ENCODE peak calls at places on chromosomes 7 and 10, in ten cellular contexts. One of them, this sample, is unnamed.

GRCh38 chr7:107501593-107501992 is 31.7 kb downstream of the GPR22 start:
- DNase-seq in CD8-positive, alpha-beta memory T cell: no peak
- DNase-seq in IMR-90: peak
- DNase-seq in neuronal stem cell: no peak
- DNase-seq in heart left ventricle: no peak
- DNase-seq in CD4-positive, alpha-beta T cell: no peak
- DNase-seq in A549: peak
- DNase-seq in dorsolateral prefrontal cortex: no peak
- DNase-seq in CD8-positive, alpha-beta T cell: no peak
- DNase-seq in brain microvascular endothelial cell: peak
- DNase-seq in this sample: no peak

GRCh38 chr7:148589640-148590039 is 926 bp upstream of the C7orf33 start:
- DNase-seq in CD8-positive, alpha-beta memory T cell: no peak
- DNase-seq in IMR-90: no peak
- DNase-seq in neuronal stem cell: no peak
- DNase-seq in heart left ventricle: no peak
- DNase-seq in CD4-positive, alpha-beta T cell: no peak
- DNase-seq in A549: no peak
- DNase-seq in dorsolateral prefrontal cortex: no peak
- DNase-seq in CD8-positive, alpha-beta T cell: no peak
- DNase-seq in brain microvascular endothelial cell: no peak
- DNase-seq in this sample: no peak

GRCh38 chr10:112004075-112004474 is 179.5 kb downstream of the GPAM start:
- DNase-seq in CD8-positive, alpha-beta memory T cell: no peak
- DNase-seq in IMR-90: no peak
- DNase-seq in neuronal stem cell: no peak
- DNase-seq in heart left ventricle: no peak
- DNase-seq in CD4-positive, alpha-beta T cell: no peak
- DNase-seq in A549: no peak
- DNase-seq in dorsolateral prefrontal cortex: no peak
- DNase-seq in CD8-positive, alpha-beta T cell: no peak
- DNase-seq in brain microvascular endothelial cell: no peak
- DNase-seq in this sample: no peak

GRCh38 chr10:117094856-117095255 is 43.2 kb downstream of the VAX1 start:
- DNase-seq in CD8-positive, alpha-beta memory T cell: no peak
- DNase-seq in IMR-90: no peak
- DNase-seq in neuronal stem cell: peak
- DNase-seq in heart left ventricle: no peak
- DNase-seq in CD4-positive, alpha-beta T cell: no peak
- DNase-seq in A549: no peak
- DNase-seq in dorsolateral prefrontal cortex: no peak
- DNase-seq in CD8-positive, alpha-beta T cell: no peak
- DNase-seq in brain microvascular endothelial cell: no peak
- DNase-seq in this sample: peak

GRCh38 chr7:76267107-76267834 is 35.2 kb upstream of the HSPB1 start:
- DNase-seq in CD8-positive, alpha-beta memory T cell: no peak
- DNase-seq in IMR-90: no peak
- DNase-seq in neuronal stem cell: no peak
- DNase-seq in heart left ventricle: no peak
- DNase-seq in CD4-positive, alpha-beta T cell: no peak
- DNase-seq in A549: no peak
- DNase-seq in dorsolateral prefrontal cortex: no peak
- DNase-seq in CD8-positive, alpha-beta T cell: no peak
- DNase-seq in brain microvascular endothelial cell: no peak
- DNase-seq in this sample: no peak

GRCh38 chr10:103695584-103696005 is 159.8 kb downstream of the SH3PXD2A start:
- DNase-seq in CD8-positive, alpha-beta memory T cell: no peak
- DNase-seq in IMR-90: no peak
- DNase-seq in neuronal stem cell: no peak
- DNase-seq in heart left ventricle: no peak
- DNase-seq in CD4-positive, alpha-beta T cell: no peak
- DNase-seq in A549: no peak
- DNase-seq in dorsolateral prefrontal cortex: no peak
- DNase-seq in CD8-positive, alpha-beta T cell: no peak
- DNase-seq in brain microvascular endothelial cell: peak
- DNase-seq in this sample: no peak

GRCh38 chr10:61844116-61844515 is 57.4 kb upstream of the ARID5B start:
- DNase-seq in CD8-positive, alpha-beta memory T cell: no peak
- DNase-seq in IMR-90: no peak
- DNase-seq in neuronal stem cell: no peak
- DNase-seq in heart left ventricle: no peak
- DNase-seq in CD4-positive, alpha-beta T cell: no peak
- DNase-seq in A549: no peak
- DNase-seq in dorsolateral prefrontal cortex: no peak
- DNase-seq in CD8-positive, alpha-beta T cell: no peak
- DNase-seq in brain microvascular endothelial cell: no peak
- DNase-seq in this sample: no peak

GRCh38 chr10:111646021-111646420 is 537.5 kb downstream of the GPAM start:
- DNase-seq in CD8-positive, alpha-beta memory T cell: no peak
- DNase-seq in IMR-90: no peak
- DNase-seq in neuronal stem cell: no peak
- DNase-seq in heart left ventricle: no peak
- DNase-seq in CD4-positive, alpha-beta T cell: no peak
- DNase-seq in A549: no peak
- DNase-seq in dorsolateral prefrontal cortex: no peak
- DNase-seq in CD8-positive, alpha-beta T cell: no peak
- DNase-seq in brain microvascular endothelial cell: no peak
- DNase-seq in this sample: no peak

GRCh38 chr7:651032-651728 is 75.3 kb upstream of the DNAAF5 start:
- DNase-seq in CD8-positive, alpha-beta memory T cell: peak
- DNase-seq in IMR-90: no peak
- DNase-seq in neuronal stem cell: no peak
- DNase-seq in heart left ventricle: peak
- DNase-seq in CD4-positive, alpha-beta T cell: no peak
- DNase-seq in A549: no peak
- DNase-seq in dorsolateral prefrontal cortex: no peak
- DNase-seq in CD8-positive, alpha-beta T cell: no peak
- DNase-seq in brain microvascular endothelial cell: no peak
- DNase-seq in this sample: no peak

GRCh38 chr7:86914468-86915054 is 144.9 kb downstream of the ELAPOR2 start:
- DNase-seq in CD8-positive, alpha-beta memory T cell: no peak
- DNase-seq in IMR-90: peak
- DNase-seq in neuronal stem cell: no peak
- DNase-seq in heart left ventricle: no peak
- DNase-seq in CD4-positive, alpha-beta T cell: no peak
- DNase-seq in A549: no peak
- DNase-seq in dorsolateral prefrontal cortex: no peak
- DNase-seq in CD8-positive, alpha-beta T cell: no peak
- DNase-seq in brain microvascular endothelial cell: no peak
- DNase-seq in this sample: no peak

GRCh38 chr10:9024210-9024609 is 969.7 kb downstream of the GATA3 start:
- DNase-seq in CD8-positive, alpha-beta memory T cell: no peak
- DNase-seq in IMR-90: no peak
- DNase-seq in neuronal stem cell: no peak
- DNase-seq in heart left ventricle: no peak
- DNase-seq in CD4-positive, alpha-beta T cell: no peak
- DNase-seq in A549: no peak
- DNase-seq in dorsolateral prefrontal cortex: no peak
- DNase-seq in CD8-positive, alpha-beta T cell: no peak
- DNase-seq in brain microvascular endothelial cell: no peak
- DNase-seq in this sample: no peak

GRCh38 chr7:141874787-141875186 is 33.5 kb upstream of the PRSS37 start:
- DNase-seq in CD8-positive, alpha-beta memory T cell: no peak
- DNase-seq in IMR-90: no peak
- DNase-seq in neuronal stem cell: no peak
- DNase-seq in heart left ventricle: no peak
- DNase-seq in CD4-positive, alpha-beta T cell: no peak
- DNase-seq in A549: no peak
- DNase-seq in dorsolateral prefrontal cortex: no peak
- DNase-seq in CD8-positive, alpha-beta T cell: no peak
- DNase-seq in brain microvascular endothelial cell: no peak
- DNase-seq in this sample: no peak

GRCh38 chr7:143375298-143376034 is 5.7 kb upstream of the ZYX start:
- DNase-seq in CD8-positive, alpha-beta memory T cell: peak
- DNase-seq in IMR-90: no peak
- DNase-seq in neuronal stem cell: no peak
- DNase-seq in heart left ventricle: peak
- DNase-seq in CD4-positive, alpha-beta T cell: peak
- DNase-seq in A549: no peak
- DNase-seq in dorsolateral prefrontal cortex: peak
- DNase-seq in CD8-positive, alpha-beta T cell: peak
- DNase-seq in brain microvascular endothelial cell: no peak
- DNase-seq in this sample: no peak

GRCh38 chr7:96354881-96355280 is 33.0 kb upstream of the SLC25A13 start:
- DNase-seq in CD8-positive, alpha-beta memory T cell: no peak
- DNase-seq in IMR-90: no peak
- DNase-seq in neuronal stem cell: no peak
- DNase-seq in heart left ventricle: no peak
- DNase-seq in CD4-positive, alpha-beta T cell: no peak
- DNase-seq in A549: no peak
- DNase-seq in dorsolateral prefrontal cortex: no peak
- DNase-seq in CD8-positive, alpha-beta T cell: no peak
- DNase-seq in brain microvascular endothelial cell: no peak
- DNase-seq in this sample: no peak

GRCh38 chr7:116598846-116599245 is 73.2 kb upstream of the MET start:
- DNase-seq in CD8-positive, alpha-beta memory T cell: no peak
- DNase-seq in IMR-90: no peak
- DNase-seq in neuronal stem cell: no peak
- DNase-seq in heart left ventricle: no peak
- DNase-seq in CD4-positive, alpha-beta T cell: no peak
- DNase-seq in A549: no peak
- DNase-seq in dorsolateral prefrontal cortex: no peak
- DNase-seq in CD8-positive, alpha-beta T cell: no peak
- DNase-seq in brain microvascular endothelial cell: no peak
- DNase-seq in this sample: no peak

GRCh38 chr10:70745555-70745954 is 39.6 kb downstream of the TBATA start:
- DNase-seq in CD8-positive, alpha-beta memory T cell: no peak
- DNase-seq in IMR-90: no peak
- DNase-seq in neuronal stem cell: no peak
- DNase-seq in heart left ventricle: no peak
- DNase-seq in CD4-positive, alpha-beta T cell: no peak
- DNase-seq in A549: no peak
- DNase-seq in dorsolateral prefrontal cortex: no peak
- DNase-seq in CD8-positive, alpha-beta T cell: no peak
- DNase-seq in brain microvascular endothelial cell: no peak
- DNase-seq in this sample: no peak

GRCh38 chr7:149459201-149459539 is 1.7 kb downstream of the ZNF777 start:
- DNase-seq in CD8-positive, alpha-beta memory T cell: no peak
- DNase-seq in IMR-90: no peak
- DNase-seq in neuronal stem cell: no peak
- DNase-seq in heart left ventricle: no peak
- DNase-seq in CD4-positive, alpha-beta T cell: no peak
- DNase-seq in A549: peak
- DNase-seq in dorsolateral prefrontal cortex: no peak
- DNase-seq in CD8-positive, alpha-beta T cell: no peak
- DNase-seq in brain microvascular endothelial cell: no peak
- DNase-seq in this sample: no peak

GRCh38 chr10:54124209-54124890 is 676.7 kb downstream of the PCDH15 start:
- DNase-seq in CD8-positive, alpha-beta memory T cell: no peak
- DNase-seq in IMR-90: no peak
- DNase-seq in neuronal stem cell: no peak
- DNase-seq in heart left ventricle: no peak
- DNase-seq in CD4-positive, alpha-beta T cell: no peak
- DNase-seq in A549: no peak
- DNase-seq in dorsolateral prefrontal cortex: no peak
- DNase-seq in CD8-positive, alpha-beta T cell: no peak
- DNase-seq in brain microvascular endothelial cell: no peak
- DNase-seq in this sample: no peak
- H3K27ac ChIP-seq in CD8-positive, alpha-beta memory T cell: no peak
- H3K27ac ChIP-seq in IMR-90: no peak
- H3K27ac ChIP-seq in neuronal stem cell: no peak
- H3K27ac ChIP-seq in heart left ventricle: no peak
- H3K27ac ChIP-seq in CD4-positive, alpha-beta T cell: no peak
- H3K27ac ChIP-seq in A549: no peak
- H3K27ac ChIP-seq in dorsolateral prefrontal cortex: no peak
- H3K27ac ChIP-seq in CD8-positive, alpha-beta T cell: no peak
- H3K27ac ChIP-seq in brain microvascular endothelial cell: no peak
- H3K27ac ChIP-seq in this sample: no peak

DNA sequence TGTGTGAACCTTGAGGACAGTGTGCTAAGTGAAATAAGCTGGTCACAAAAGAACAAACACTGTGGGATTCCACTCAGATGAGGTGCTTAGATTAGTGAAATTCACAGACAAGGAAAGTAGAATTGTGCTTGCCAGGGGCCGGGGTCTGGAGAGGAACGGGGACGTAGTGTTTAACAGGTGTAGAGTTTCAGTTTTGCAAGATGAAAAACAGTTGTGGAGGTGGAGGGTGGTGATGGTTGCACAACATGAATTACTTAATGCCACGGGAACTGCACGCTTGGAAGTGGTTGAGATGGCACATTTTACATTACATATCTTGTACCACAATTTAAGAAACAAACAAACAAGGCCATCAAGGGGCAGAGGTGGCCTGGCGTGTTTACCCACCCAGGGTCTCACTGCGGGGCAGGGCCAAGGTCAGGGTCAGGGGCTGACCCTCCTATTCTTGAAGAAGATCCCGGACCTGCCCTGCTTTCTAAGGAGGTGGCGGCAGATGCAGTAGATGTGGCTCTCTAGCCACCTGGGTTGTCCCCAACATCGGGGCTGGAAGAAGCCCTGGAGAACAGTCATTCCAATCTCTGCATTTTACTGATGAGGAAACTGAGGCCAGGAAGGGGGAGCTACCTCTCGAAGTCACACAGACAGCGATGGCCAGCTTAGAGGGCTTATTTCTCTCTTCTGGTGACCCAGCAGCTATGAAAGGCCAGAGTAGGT is 91.5 kb upstream of the LRRC4 start:
- DNase-seq in CD8-positive, alpha-beta memory T cell: no peak
- DNase-seq in IMR-90: no peak
- DNase-seq in neuronal stem cell: no peak
- DNase-seq in heart left ventricle: no peak
- DNase-seq in CD4-positive, alpha-beta T cell: no peak
- DNase-seq in A549: no peak
- DNase-seq in dorsolateral prefrontal cortex: no peak
- DNase-seq in CD8-positive, alpha-beta T cell: no peak
- DNase-seq in brain microvascular endothelial cell: no peak
- DNase-seq in this sample: no peak
- H3K27ac ChIP-seq in CD8-positive, alpha-beta memory T cell: no peak
- H3K27ac ChIP-seq in IMR-90: no peak
- H3K27ac ChIP-seq in neuronal stem cell: peak
- H3K27ac ChIP-seq in heart left ventricle: no peak
- H3K27ac ChIP-seq in CD4-positive, alpha-beta T cell: no peak
- H3K27ac ChIP-seq in A549: no peak
- H3K27ac ChIP-seq in dorsolateral prefrontal cortex: no peak
- H3K27ac ChIP-seq in CD8-positive, alpha-beta T cell: no peak
- H3K27ac ChIP-seq in brain microvascular endothelial cell: no peak
- H3K27ac ChIP-seq in this sample: no peak

DNA sequence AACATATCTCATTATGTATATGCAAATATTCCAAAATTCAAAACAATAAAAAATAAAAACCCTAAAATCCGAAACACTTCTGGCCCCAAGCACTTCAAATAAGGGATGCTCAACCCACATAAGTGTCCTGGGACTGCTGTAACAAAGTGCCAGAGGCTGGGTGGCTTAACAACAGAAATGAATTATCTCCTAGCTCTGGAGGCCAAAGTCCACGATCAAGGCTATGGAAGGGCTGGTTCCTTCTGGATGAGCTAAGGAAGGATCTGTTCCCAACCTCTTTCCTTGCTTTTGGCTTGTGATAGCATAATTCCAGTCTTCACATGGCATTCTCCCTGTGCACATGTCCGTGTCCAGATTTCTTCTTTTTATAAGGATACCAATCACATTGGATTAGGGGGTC is 181.6 kb upstream of the NFE2L3 start:
- DNase-seq in CD8-positive, alpha-beta memory T cell: no peak
- DNase-seq in IMR-90: no peak
- DNase-seq in neuronal stem cell: no peak
- DNase-seq in heart left ventricle: no peak
- DNase-seq in CD4-positive, alpha-beta T cell: no peak
- DNase-seq in A549: no peak
- DNase-seq in dorsolateral prefrontal cortex: no peak
- DNase-seq in CD8-positive, alpha-beta T cell: no peak
- DNase-seq in brain microvascular endothelial cell: no peak
- DNase-seq in this sample: no peak
- H3K27ac ChIP-seq in CD8-positive, alpha-beta memory T cell: no peak
- H3K27ac ChIP-seq in IMR-90: no peak
- H3K27ac ChIP-seq in neuronal stem cell: no peak
- H3K27ac ChIP-seq in heart left ventricle: no peak
- H3K27ac ChIP-seq in CD4-positive, alpha-beta T cell: no peak
- H3K27ac ChIP-seq in A549: no peak
- H3K27ac ChIP-seq in dorsolateral prefrontal cortex: no peak
- H3K27ac ChIP-seq in CD8-positive, alpha-beta T cell: no peak
- H3K27ac ChIP-seq in brain microvascular endothelial cell: no peak
- H3K27ac ChIP-seq in this sample: no peak

GRCh38 chr7:132430466-132430862 is 145.8 kb downstream of the PLXNA4 start:
- DNase-seq in CD8-positive, alpha-beta memory T cell: no peak
- DNase-seq in IMR-90: no peak
- DNase-seq in neuronal stem cell: no peak
- DNase-seq in heart left ventricle: no peak
- DNase-seq in CD4-positive, alpha-beta T cell: no peak
- DNase-seq in A549: no peak
- DNase-seq in dorsolateral prefrontal cortex: no peak
- DNase-seq in CD8-positive, alpha-beta T cell: no peak
- DNase-seq in brain microvascular endothelial cell: no peak
- DNase-seq in this sample: no peak
- H3K27ac ChIP-seq in CD8-positive, alpha-beta memory T cell: no peak
- H3K27ac ChIP-seq in IMR-90: no peak
- H3K27ac ChIP-seq in neuronal stem cell: no peak
- H3K27ac ChIP-seq in heart left ventricle: no peak
- H3K27ac ChIP-seq in CD4-positive, alpha-beta T cell: no peak
- H3K27ac ChIP-seq in A549: no peak
- H3K27ac ChIP-seq in dorsolateral prefrontal cortex: no peak
- H3K27ac ChIP-seq in CD8-positive, alpha-beta T cell: peak
- H3K27ac ChIP-seq in brain microvascular endothelial cell: no peak
- H3K27ac ChIP-seq in this sample: no peak

This sample was measured in caudate nucleus.